ENCODE peak calls at places on chromosomes 2 and 18, in five cellular contexts. G is A549, M is GM12878, A is HepG2, P is K562. L is an unnamed sample.

GRCh38 chr2:231960810-231961348 is 634 bp upstream of the DIS3L2 start:
- DNase-seq in M (no peak), G (no peak), P (no peak), A (no peak), L (no peak)

GRCh38 chr2:171210864-171211431 is 50.3 kb upstream of the TLK1 start:
- DNase-seq in M (peak; percentile 58), A (no peak), G (no peak), P (no peak), L (no peak)

GRCh38 chr2:3108105-3108504 is 269.5 kb downstream of the EIPR1 start:
- DNase-seq in G (no peak), A (no peak), P (peak; percentile 10), M (no peak), L (no peak)

GRCh38 chr2:148582679-148583511 is 61.7 kb upstream of the EPC2 start:
- DNase-seq in M (no peak), P (no peak), A (no peak), G (peak; percentile 8), L (no peak)

GRCh38 chr2:142642654-142643053 is 234.8 kb upstream of the KYNU start:
- DNase-seq in P (no peak), G (no peak), A (no peak), M (no peak), L (no peak)

GRCh38 chr2:97660775-97661417 is 2.9 kb downstream of the ACTR1B start:
- DNase-seq in G (no peak), A (no peak), M (no peak), P (no peak), L (no peak)

GRCh38 chr2:30237346-30238142 is 6.2 kb downstream of the LBH start:
- DNase-seq in G (no peak), P (no peak), M (no peak), A (no peak), L (no peak)

GRCh38 chr2:119629323-119629825 is 49.6 kb upstream of the TMEM177 start:
- DNase-seq in P (no peak), M (no peak), A (no peak), G (no peak), L (no peak)

GRCh38 chr18:56000041-56000440 is 412.0 kb upstream of the TCF4 start:
- DNase-seq in P (no peak), G (no peak), A (no peak), M (no peak), L (no peak)

GRCh38 chr18:52343138-52343537 is 3.1 kb downstream of the DCC start:
- DNase-seq in G (peak; percentile 29), P (no peak), A (no peak), M (no peak), L (peak; percentile 30)

GRCh38 chr2:25131567-25132295 is 36.6 kb downstream of the POMC start:
- DNase-seq in P (peak; percentile 52), M (no peak), A (no peak), G (no peak), L (no peak)

GRCh38 chr2:35447210-35447609 is 908.4 kb upstream of the CRIM1 start:
- DNase-seq in M (no peak), G (no peak), P (no peak), A (no peak), L (no peak)

GRCh38 chr2:85308951-85309555 is 18.7 kb downstream of the TGOLN2 start:
- DNase-seq in P (no peak), M (no peak), A (peak; percentile 46), G (no peak), L (peak; percentile 95)

GRCh38 chr2:128464456-128464855 is 145.8 kb upstream of the HS6ST1 start:
- DNase-seq in P (no peak), M (no peak), A (no peak), G (no peak), L (no peak)

GRCh38 chr2:35114765-35115164 is 1240.8 kb upstream of the CRIM1 start:
- DNase-seq in A (peak; percentile 7), M (no peak), P (no peak), G (peak; percentile 34), L (no peak)

GRCh38 chr2:903223-903900 is 47.3 kb upstream of the SNTG2 start:
- DNase-seq in G (no peak), M (no peak), A (no peak), P (no peak), L (no peak)

GRCh38 chr2:231296401-231296800 is 98.0 kb downstream of the ARMC9 start:
- DNase-seq in M (no peak), P (no peak), G (no peak), A (no peak), L (no peak)

GRCh38 chr18:79876497-79876896 is 75.0 kb downstream of the SLC66A2 start:
- DNase-seq in M (no peak), P (no peak), G (no peak), A (no peak), L (peak; percentile 22)

GRCh38 chr2:103159018-103159417 is 397.2 kb downstream of the TMEM182 start:
- DNase-seq in P (no peak), M (no peak), A (no peak), G (no peak), L (no peak)

GRCh38 chr2:89767581-89768435 is 1076.3 kb downstream of the RPIA start:
- DNase-seq in M (no peak), G (no peak), A (no peak), P (no peak), L (peak; percentile 8)

GRCh38 chr2:64442801-64443429 is 11.0 kb upstream of the LGALSL start:
- DNase-seq in A (no peak), G (no peak), P (no peak), M (no peak), L (no peak)

GRCh38 chr2:47892338-47892730 is 14.0 kb downstream of the FBXO11 start:
- DNase-seq in A (no peak), G (no peak), P (no peak), M (no peak), L (no peak)

GRCh38 chr2:2754940-2755339 is 423.9 kb upstream of the MYT1L start:
- DNase-seq in G (no peak), M (no peak), P (no peak), A (no peak), L (no peak)

GRCh38 chr2:47195149-47195548 is 40.0 kb upstream of the STPG4 start:
- DNase-seq in A (no peak), G (peak; percentile 53), M (no peak), P (no peak), L (no peak)

GRCh38 chr2:163767097-163767496 is 31.3 kb upstream of the FIGN start:
- DNase-seq in M (no peak), P (no peak), A (no peak), G (no peak), L (no peak)

GRCh38 chr2:191845876-191846786 is 757 bp downstream of the CAVIN2 start:
- DNase-seq in P (peak; percentile 16), G (peak; percentile 49), A (peak; percentile 32), M (no peak), L (no peak)

GRCh38 chr2:191847764-191848163 is 876 bp upstream of the CAVIN2 start:
- DNase-seq in A (no peak), M (no peak), G (no peak), P (no peak), L (no peak)

GRCh38 chr2:191846787-191847620 is at the start of gene CAVIN2:
- DNase-seq in G (peak; percentile 77), A (peak; percentile 95), P (peak; percentile 17), M (peak; percentile 5), L (no peak)

GRCh38 chr2:191844706-191845105 is 2.2 kb downstream of the CAVIN2 start:
- DNase-seq in P (no peak), M (no peak), G (no peak), A (no peak), L (no peak)

DNA sequence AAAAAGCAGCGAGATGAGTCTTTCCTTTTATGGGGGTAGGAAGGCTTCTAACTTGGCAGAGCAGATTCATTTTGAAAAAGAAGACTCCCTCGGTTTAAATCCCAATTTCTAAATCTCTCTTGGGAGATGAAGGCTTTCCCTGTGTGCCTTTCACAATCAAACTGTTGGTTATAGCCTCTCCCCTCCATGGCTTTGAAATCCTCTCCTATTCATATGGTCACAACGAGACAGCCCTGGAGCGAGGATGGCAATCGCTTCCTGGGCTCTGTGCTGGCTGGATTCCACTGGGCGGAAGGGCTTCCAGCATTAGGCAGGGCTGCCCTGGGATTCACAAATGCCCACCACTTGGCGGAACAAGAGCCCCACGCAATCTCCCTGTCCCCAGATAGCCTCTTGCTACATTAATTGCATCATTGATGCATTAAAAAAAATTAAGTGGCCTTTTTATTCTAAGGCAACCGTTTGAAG is 1.6 kb downstream of the CAVIN2 start:
- DNase-seq in G (peak; percentile 40), M (no peak), A (peak; percentile 66), P (no peak), L (no peak)
- TF ChIP-seq CTCF in G (no peak), M (no peak), A (peak; percentile 21), P (no peak), L (no peak)

GRCh38 chr18:57430983-57431382 is 4.2 kb upstream of the ONECUT2 start:
- DNase-seq in P (no peak), M (no peak), A (no peak), G (no peak), L (no peak)
- TF ChIP-seq USF2 in P (no peak), M (no peak), A (no peak), G (no peak), L (no peak)

GRCh38 chr2:186687774-186688173 is 6.1 kb upstream of the FAM171B start:
- DNase-seq in M (no peak), P (no peak), A (no peak), G (no peak), L (no peak)
- TF ChIP-seq REST in M (no peak), P (no peak), A (no peak), G (no peak), L (no peak)

DNA sequence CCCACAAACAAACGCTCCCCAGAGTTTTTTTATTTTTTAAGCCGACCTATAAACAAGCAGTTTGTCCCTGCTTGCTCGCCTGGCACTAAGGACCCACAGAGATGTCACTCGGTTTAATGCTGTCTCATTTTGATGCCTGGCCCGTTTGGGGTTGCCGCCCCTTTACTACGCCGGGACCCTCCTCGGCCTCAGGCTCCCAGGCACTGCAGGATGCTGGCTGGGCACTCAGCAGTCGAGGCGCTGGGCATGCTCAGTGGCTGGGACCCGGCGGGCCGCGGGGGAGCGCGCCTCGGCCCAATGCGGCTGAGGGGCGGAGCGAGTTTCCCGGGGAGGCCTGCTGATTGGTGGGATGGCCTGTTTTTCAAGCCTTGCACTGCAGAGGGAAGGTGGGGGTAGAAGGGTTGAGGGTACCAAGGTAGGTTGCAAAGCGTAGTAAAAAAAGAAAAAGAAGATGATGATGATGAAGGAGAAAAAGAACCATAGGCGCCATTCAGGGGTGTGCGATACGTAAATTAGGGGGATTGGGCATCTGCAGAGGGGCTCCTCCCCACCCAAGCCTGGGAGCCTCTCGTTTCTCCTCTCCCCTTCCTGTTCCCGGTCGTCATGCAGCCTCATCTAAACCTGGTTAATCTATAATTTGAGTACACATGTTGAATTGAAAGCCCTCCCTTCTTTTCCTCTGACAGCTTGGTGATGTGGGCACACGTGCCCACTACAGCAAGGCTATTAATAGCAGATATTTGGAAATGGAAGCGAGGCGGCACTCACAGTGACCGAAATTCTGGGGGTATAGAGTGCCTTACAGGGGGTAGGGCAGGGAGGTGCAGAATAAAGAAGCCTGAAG is 1.5 kb upstream of the IRS1 start:
- DNase-seq in A (peak; percentile 79), G (peak; percentile 91), M (peak; percentile 54), P (no peak), L (peak; percentile 92)
- TF ChIP-seq CTCF in A (peak; percentile 29), G (no peak), M (no peak), P (no peak), L (no peak)

GRCh38 chr2:210584834-210585233 is 28.4 kb downstream of the CPS1 start:
- DNase-seq in M (no peak), A (peak; percentile 55), P (no peak), G (peak; percentile 46), L (no peak)
- TF ChIP-seq USF2 in M (no peak), A (no peak), P (no peak), G (no peak), L (no peak)

GRCh38 chr2:241670333-241671110 is 16.1 kb downstream of the DTYMK start:
- DNase-seq in P (no peak), G (no peak), A (no peak), M (no peak), L (no peak)
- TF ChIP-seq REST in P (no peak), G (no peak), A (no peak), M (no peak), L (no peak)